ENCODE peak calls at places on chromosome 1, in nine cellular contexts. A is transverse colon, E is Calu3, Q is SW480, R is EL, G is NCI-H1092, N is left ventricle myocardium superior, H is neuronal stem cell, C is AG10803. U is an unnamed sample.

GRCh38 chr1:153962088-153963029 is 978 bp downstream of the SLC39A1 start:
- DNase-seq in C (peak), H (no peak), A (peak), Q (peak), R (peak), G (no peak), E (peak), N (no peak), U (no peak)

GRCh38 chr1:43453442-43454269 is at the start of gene HYI:
- DNase-seq in E (peak), R (peak), A (peak), N (peak), C (peak), Q (peak), G (peak), H (peak), U (peak)

GRCh38 chr1:160377585-160378206 is 10.8 kb downstream of the NHLH1 start:
- DNase-seq in Q (no peak), N (no peak), A (no peak), E (no peak), C (peak), R (peak), G (no peak), H (no peak), U (no peak)

GRCh38 chr1:20095564-20096434 is 23.5 kb downstream of the PLA2G2D start:
- DNase-seq in G (no peak), R (no peak), A (no peak), Q (no peak), N (no peak), C (peak), H (no peak), E (no peak), U (no peak)

GRCh38 chr1:223765719-223766340 is 53.5 kb downstream of the CAPN2 start:
- DNase-seq in Q (no peak), C (no peak), E (no peak), G (peak), R (no peak), H (no peak), N (no peak), A (no peak), U (no peak)

GRCh38 chr1:22263359-22263758 is 120.5 kb upstream of the WNT4 start:
- DNase-seq in N (no peak), H (no peak), C (no peak), A (no peak), Q (no peak), E (no peak), G (peak), R (no peak), U (no peak)

GRCh38 chr1:23492132-23492720 is 8.2 kb upstream of the ASAP3 start:
- DNase-seq in G (no peak), C (no peak), Q (no peak), R (no peak), A (no peak), N (no peak), H (no peak), E (no peak), U (no peak)

GRCh38 chr1:185720633-185721272 is 13.4 kb upstream of the HMCN1 start:
- DNase-seq in G (no peak), N (no peak), Q (peak), H (no peak), E (peak), A (no peak), C (peak), R (peak), U (no peak)

GRCh38 chr1:160708821-160709220 is 2.8 kb downstream of the CD48 start:
- DNase-seq in E (no peak), H (no peak), N (no peak), C (no peak), Q (no peak), A (no peak), R (no peak), G (no peak), U (no peak)

GRCh38 chr1:37995773-37996379 is 6.1 kb upstream of the SF3A3 start:
- DNase-seq in G (no peak), Q (peak), H (peak), N (peak), A (peak), C (peak), E (no peak), R (peak), U (no peak)

GRCh38 chr1:153337980-153338853 is 10.4 kb downstream of the PGLYRP4 start:
- DNase-seq in R (no peak), C (no peak), E (no peak), H (no peak), G (no peak), Q (no peak), A (no peak), N (no peak), U (no peak)

GRCh38 chr1:240649733-240650700 is 38.1 kb upstream of the GREM2 start:
- DNase-seq in G (no peak), Q (no peak), N (no peak), C (no peak), A (no peak), R (no peak), E (no peak), H (no peak), U (no peak)

GRCh38 chr1:890661-891060 is 33.1 kb upstream of the SAMD11 start:
- DNase-seq in R (no peak), Q (no peak), C (no peak), A (no peak), G (no peak), H (no peak), E (no peak), N (no peak), U (no peak)

GRCh38 chr1:24343412-24344089 is 24.4 kb downstream of the GRHL3 start:
- DNase-seq in Q (no peak), G (no peak), H (no peak), E (no peak), N (no peak), A (no peak), C (no peak), R (no peak), U (no peak)

GRCh38 chr1:184972281-184973055 is 1.8 kb downstream of the NIBAN1 start:
- DNase-seq in R (peak), E (no peak), H (no peak), Q (no peak), N (no peak), A (no peak), C (peak), G (no peak), U (no peak)

GRCh38 chr1:50783286-50783685 is 176.8 kb downstream of the FAF1 start:
- DNase-seq in R (no peak), A (no peak), C (no peak), G (no peak), Q (no peak), H (no peak), N (no peak), E (no peak), U (no peak)

GRCh38 chr1:2276803-2277580 is 48.9 kb downstream of the SKI start:
- DNase-seq in C (peak), G (no peak), R (no peak), A (no peak), N (no peak), E (no peak), H (no peak), Q (no peak), U (no peak)

GRCh38 chr1:108183301-108183700 is 16.8 kb downstream of the SLC25A24 start:
- DNase-seq in Q (no peak), H (no peak), G (no peak), N (no peak), A (no peak), E (no peak), R (no peak), C (no peak), U (no peak)

GRCh38 chr1:196680107-196680506 is 28.3 kb downstream of the CFH start:
- DNase-seq in A (no peak), Q (no peak), E (no peak), G (no peak), H (no peak), N (no peak), C (peak), R (peak), U (no peak)

GRCh38 chr1:94317790-94318188 is 80.4 kb upstream of the ARHGAP29 start:
- DNase-seq in C (no peak), Q (no peak), H (no peak), R (no peak), A (no peak), G (no peak), N (no peak), E (no peak), U (no peak)

GRCh38 chr1:156910309-156910782 is 10.1 kb upstream of the LRRC71 start:
- DNase-seq in A (peak), G (peak), H (no peak), C (no peak), Q (no peak), N (peak), R (no peak), E (peak), U (peak)